ENCODE peak calls at places on chromosomes 1 and 21, in six cellular contexts. G, J, R, N, M and Y are unnamed samples. For H3K9me3, the result is how much of the 10 kb centered on the place peaks cover.

GRCh38 chr1:178060789-178061556 is 32.9 kb upstream of the RASAL2 start:
- DNase-seq in J (no peak), G (no peak), N (peak), M (no peak), R (peak), Y (no peak)

GRCh38 chr1:111441573-111442192 is 7.4 kb downstream of the WDR77 start:
- DNase-seq in M (peak), N (peak), R (peak), J (no peak), G (peak), Y (no peak)

GRCh38 chr1:2543543-2544092 is 12.6 kb upstream of the TNFRSF14 start:
- DNase-seq in N (peak), R (no peak), G (peak), M (peak), J (no peak), Y (no peak)

GRCh38 chr1:21534674-21535378 is 25.6 kb downstream of the ALPL start:
- DNase-seq in G (peak), N (peak), J (no peak), R (peak), M (no peak), Y (no peak)

GRCh38 chr1:179785025-179785424 is 41.9 kb downstream of the FAM163A start:
- DNase-seq in M (no peak), R (no peak), J (no peak), G (no peak), N (no peak), Y (no peak)

GRCh38 chr1:93447481-93448291 is at the start of gene FNBP1L:
- DNase-seq in R (peak), G (peak), N (peak), M (peak), J (no peak), Y (no peak)

GRCh38 chr1:94753171-94753972 is 66.8 kb upstream of the SLC44A3 start:
- DNase-seq in G (no peak), M (no peak), N (no peak), R (peak), J (no peak), Y (no peak)

GRCh38 chr1:74467786-74468377 is 44.5 kb downstream of the LRRC53 start:
- DNase-seq in G (no peak), J (no peak), M (no peak), N (no peak), R (no peak), Y (no peak)

GRCh38 chr1:64536217-64536835 is 66.4 kb downstream of the CACHD1 start:
- DNase-seq in J (no peak), M (no peak), G (no peak), N (no peak), R (no peak), Y (no peak)

GRCh38 chr21:44549525-44550211 is 1.6 kb downstream of the KRTAP10-2 start:
- DNase-seq in R (peak), J (no peak), G (peak), M (no peak), N (no peak), Y (peak)

GRCh38 chr1:235236128-235236527 is 75.1 kb upstream of the RBM34 start:
- DNase-seq in J (no peak), R (no peak), G (no peak), M (no peak), N (no peak), Y (no peak)

GRCh38 chr1:184465489-184466146 is 78.8 kb downstream of the C1orf21 start:
- DNase-seq in M (no peak), J (no peak), N (peak), R (no peak), G (no peak), Y (no peak)

GRCh38 chr1:193260056-193260750 is 73.8 kb upstream of the B3GALT2 start:
- DNase-seq in N (no peak), M (no peak), R (no peak), J (no peak), G (no peak), Y (no peak)

GRCh38 chr1:66445492-66446181 is 88.3 kb upstream of the SGIP1 start:
- DNase-seq in R (no peak), G (no peak), J (no peak), M (peak), N (peak), Y (no peak)

GRCh38 chr1:172397221-172397620 is 23.3 kb upstream of the C1orf105 start:
- DNase-seq in G (no peak), N (no peak), R (no peak), M (no peak), J (no peak), Y (no peak)

GRCh38 chr1:27117733-27118439 is 37.0 kb downstream of the SLC9A1 start:
- DNase-seq in G (peak), N (no peak), R (no peak), J (no peak), M (no peak), Y (no peak)

GRCh38 chr1:24157921-24158481 is 15.1 kb upstream of the IL22RA1 start:
- DNase-seq in N (peak), J (no peak), R (peak), G (peak), M (no peak), Y (no peak)

GRCh38 chr1:163069142-163069541 is at the start of gene RGS4:
- DNase-seq in G (peak), N (peak), M (no peak), J (no peak), R (peak), Y (no peak)

GRCh38 chr21:37914211-37914900 is 1.9 kb downstream of the KCNJ6 start:
- DNase-seq in G (no peak), M (peak), R (peak), J (no peak), N (peak), Y (no peak)

GRCh38 chr1:205449750-205450443 is 5.9 kb downstream of the BLACAT1 start:
- DNase-seq in G (peak), N (peak), R (peak), M (no peak), J (no peak), Y (no peak)
- TF ChIP-seq CTCF in G (no peak), N (no peak), R (peak), M (no peak), J (peak), Y (no peak)

DNA sequence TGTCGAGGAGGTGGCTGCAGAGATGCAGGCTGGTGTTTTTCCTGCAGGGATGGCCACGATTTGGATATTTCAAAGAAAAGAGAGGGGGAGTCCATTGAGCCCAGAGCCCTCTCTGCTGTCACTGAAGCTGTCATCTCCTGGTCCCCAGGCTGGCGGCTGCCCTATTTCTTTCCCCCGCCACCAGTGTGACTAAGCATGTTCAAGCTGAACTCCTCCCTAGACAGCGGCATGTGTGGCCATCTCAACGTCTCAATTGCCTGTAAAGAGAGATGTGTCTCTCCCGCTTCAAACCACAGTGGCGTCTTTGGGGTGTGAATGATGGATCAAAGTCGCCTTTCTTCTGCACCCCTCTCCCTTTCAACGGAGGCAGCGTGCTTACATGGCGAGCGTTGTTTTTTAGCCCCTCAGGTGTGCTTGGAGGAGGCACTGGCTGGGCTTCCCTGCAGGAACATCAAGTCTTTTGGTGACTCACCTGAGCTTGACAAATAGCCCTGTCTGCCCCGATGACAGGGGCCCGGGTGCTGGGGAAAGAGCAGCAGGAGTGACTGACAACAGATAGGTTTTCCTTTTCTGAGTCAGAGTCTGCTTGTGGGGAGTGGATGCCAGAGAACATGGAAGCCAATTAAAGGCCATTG is 346.4 kb upstream of the AJAP1 start:
- DNase-seq in J (no peak), G (no peak), N (no peak), R (peak), M (no peak), Y (no peak)
- H3K9me3 ChIP-seq in J (under half), G (under half), N (under half), R (under half), M (under half), Y (under half)

GRCh38 chr1:202982715-202983435 is 15.8 kb upstream of the CYB5R1 start:
- DNase-seq in G (no peak), M (no peak), N (no peak), J (no peak), R (no peak), Y (no peak)
- H3K27ac ChIP-seq in G (no peak), M (no peak), N (no peak), J (no peak), R (no peak), Y (no peak)

DNA sequence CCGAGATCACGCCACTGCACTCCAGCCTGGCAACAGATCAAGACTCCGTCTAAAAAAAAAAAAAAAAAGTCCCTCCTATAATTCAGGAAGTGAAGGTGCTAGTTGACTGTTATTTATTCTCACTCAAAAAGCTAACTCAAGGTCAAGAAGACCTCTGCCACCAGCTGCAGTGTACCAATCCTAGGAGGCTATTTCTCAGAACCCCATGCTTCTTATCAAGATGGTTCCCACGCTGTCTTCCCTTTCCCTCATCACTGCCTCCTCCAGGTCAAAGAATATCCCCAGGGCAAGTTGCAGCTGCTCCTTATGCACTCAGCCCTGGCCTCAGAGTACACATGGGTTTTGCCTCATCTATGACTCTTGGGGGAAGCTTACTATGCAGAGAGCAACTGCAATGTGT is 53.6 kb downstream of the RERE start:
- DNase-seq in M (no peak), G (peak), N (peak), J (no peak), R (peak), Y (no peak)
- TF ChIP-seq CTCF in M (no peak), G (peak), N (no peak), J (no peak), R (peak), Y (no peak)